ENCODE peak calls at places on chromosomes 7 and 10, in ten cellular contexts. One of them, this sample, is unnamed.

GRCh38 chr7:145915679-145916078 is 200.9 kb upstream of the CNTNAP2 start:
- DNase-seq in Karpas-422: no peak
- DNase-seq in CD8-positive, alpha-beta T cell: no peak
- DNase-seq in A549: no peak
- DNase-seq in neuronal stem cell: no peak
- DNase-seq in OCI-LY7: no peak
- DNase-seq in esophagus squamous epithelium: no peak
- DNase-seq in fibroblast of lung: no peak
- DNase-seq in heart left ventricle: no peak
- DNase-seq in SJSA1: no peak
- DNase-seq in this sample: no peak

GRCh38 chr7:12951397-12951801 is 264.0 kb downstream of the ARL4A start:
- DNase-seq in Karpas-422: no peak
- DNase-seq in CD8-positive, alpha-beta T cell: no peak
- DNase-seq in A549: peak; percentile 61
- DNase-seq in neuronal stem cell: no peak
- DNase-seq in OCI-LY7: no peak
- DNase-seq in esophagus squamous epithelium: no peak
- DNase-seq in fibroblast of lung: peak; percentile 90
- DNase-seq in heart left ventricle: no peak
- DNase-seq in SJSA1: peak; percentile 5
- DNase-seq in this sample: no peak

GRCh38 chr10:88971668-88972067 is 18.9 kb upstream of the FAS start:
- DNase-seq in Karpas-422: no peak
- DNase-seq in CD8-positive, alpha-beta T cell: no peak
- DNase-seq in A549: no peak
- DNase-seq in neuronal stem cell: no peak
- DNase-seq in OCI-LY7: no peak
- DNase-seq in esophagus squamous epithelium: no peak
- DNase-seq in fibroblast of lung: no peak
- DNase-seq in heart left ventricle: no peak
- DNase-seq in SJSA1: no peak
- DNase-seq in this sample: no peak

GRCh38 chr10:86117051-86117450 is 249.5 kb downstream of the GRID1 start:
- DNase-seq in Karpas-422: no peak
- DNase-seq in CD8-positive, alpha-beta T cell: no peak
- DNase-seq in A549: no peak
- DNase-seq in neuronal stem cell: no peak
- DNase-seq in OCI-LY7: no peak
- DNase-seq in esophagus squamous epithelium: no peak
- DNase-seq in fibroblast of lung: no peak
- DNase-seq in heart left ventricle: no peak
- DNase-seq in SJSA1: no peak
- DNase-seq in this sample: no peak

GRCh38 chr10:71513896-71514295 is 117.2 kb downstream of the CDH23 start:
- DNase-seq in Karpas-422: no peak
- DNase-seq in CD8-positive, alpha-beta T cell: no peak
- DNase-seq in A549: no peak
- DNase-seq in neuronal stem cell: no peak
- DNase-seq in OCI-LY7: no peak
- DNase-seq in esophagus squamous epithelium: no peak
- DNase-seq in fibroblast of lung: no peak
- DNase-seq in heart left ventricle: no peak
- DNase-seq in SJSA1: no peak
- DNase-seq in this sample: no peak

GRCh38 chr7:29340691-29341090 is 146.1 kb downstream of the CHN2 start:
- DNase-seq in Karpas-422: no peak
- DNase-seq in CD8-positive, alpha-beta T cell: no peak
- DNase-seq in A549: no peak
- DNase-seq in neuronal stem cell: no peak
- DNase-seq in OCI-LY7: no peak
- DNase-seq in esophagus squamous epithelium: no peak
- DNase-seq in fibroblast of lung: no peak
- DNase-seq in heart left ventricle: no peak
- DNase-seq in SJSA1: no peak
- DNase-seq in this sample: no peak

GRCh38 chr10:28668363-28669226 is 8.7 kb upstream of the BAMBI start:
- DNase-seq in Karpas-422: no peak
- DNase-seq in CD8-positive, alpha-beta T cell: no peak
- DNase-seq in A549: peak; percentile 52
- DNase-seq in neuronal stem cell: no peak
- DNase-seq in OCI-LY7: no peak
- DNase-seq in esophagus squamous epithelium: no peak
- DNase-seq in fibroblast of lung: peak; percentile 66
- DNase-seq in heart left ventricle: no peak
- DNase-seq in SJSA1: peak; percentile 60
- DNase-seq in this sample: peak; percentile 76

GRCh38 chr7:133051066-133051465 is 30.8 kb downstream of the CHCHD3 start:
- DNase-seq in Karpas-422: peak; percentile 54
- DNase-seq in CD8-positive, alpha-beta T cell: no peak
- DNase-seq in A549: peak; percentile 17
- DNase-seq in neuronal stem cell: no peak
- DNase-seq in OCI-LY7: peak; percentile 65
- DNase-seq in esophagus squamous epithelium: no peak
- DNase-seq in fibroblast of lung: peak; percentile 38
- DNase-seq in heart left ventricle: peak; percentile 19
- DNase-seq in SJSA1: no peak
- DNase-seq in this sample: peak; percentile 23

GRCh38 chr7:158777793-158778192 is 51.5 kb downstream of the ESYT2 start:
- DNase-seq in Karpas-422: no peak
- DNase-seq in CD8-positive, alpha-beta T cell: no peak
- DNase-seq in A549: no peak
- DNase-seq in neuronal stem cell: no peak
- DNase-seq in OCI-LY7: no peak
- DNase-seq in esophagus squamous epithelium: no peak
- DNase-seq in fibroblast of lung: no peak
- DNase-seq in heart left ventricle: no peak
- DNase-seq in SJSA1: no peak
- DNase-seq in this sample: no peak

GRCh38 chr10:62577666-62578291 is 203.6 kb downstream of the ZNF365 start:
- DNase-seq in Karpas-422: no peak
- DNase-seq in CD8-positive, alpha-beta T cell: no peak
- DNase-seq in A549: no peak
- DNase-seq in neuronal stem cell: no peak
- DNase-seq in OCI-LY7: no peak
- DNase-seq in esophagus squamous epithelium: no peak
- DNase-seq in fibroblast of lung: peak; percentile 93
- DNase-seq in heart left ventricle: no peak
- DNase-seq in SJSA1: peak; percentile 29
- DNase-seq in this sample: no peak

DNA sequence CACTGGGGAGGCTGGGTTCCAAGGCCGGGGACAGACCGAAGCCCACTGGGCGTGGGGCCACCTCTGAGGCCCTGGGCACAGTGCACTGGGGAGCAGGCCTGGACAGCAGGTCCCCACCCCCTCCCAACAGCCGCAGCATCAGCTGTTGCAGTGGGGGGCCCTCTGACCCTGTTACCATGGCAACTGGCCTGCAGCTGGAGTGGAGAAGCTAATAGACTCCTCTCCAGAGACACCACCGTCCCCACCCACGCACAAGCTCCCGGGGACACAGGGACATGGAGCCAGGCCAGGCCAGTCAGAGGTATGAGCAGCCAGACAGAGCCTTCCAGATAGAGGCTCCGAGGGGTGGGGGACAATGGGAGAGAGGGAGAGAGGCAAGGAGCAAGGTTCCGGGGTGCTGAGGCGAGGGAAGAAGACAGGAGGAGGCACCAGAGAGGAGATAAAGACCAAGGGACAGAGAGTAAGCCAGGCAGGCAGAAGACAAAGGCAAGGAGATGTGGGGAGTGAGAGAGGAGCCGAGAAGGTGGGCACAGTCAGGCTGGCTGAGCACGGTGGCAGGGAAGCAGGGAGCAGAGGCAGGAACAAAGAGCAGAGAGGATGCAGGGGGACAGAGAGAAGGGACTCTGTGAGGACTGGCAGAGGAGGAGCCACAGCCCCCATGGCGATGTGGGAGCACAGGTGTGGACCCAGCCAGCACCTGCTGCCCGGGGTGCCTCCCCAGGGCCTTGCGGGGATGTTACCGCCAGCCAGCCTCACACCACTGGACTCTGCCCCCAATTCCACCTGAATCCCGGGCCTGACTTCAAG is 6.7 kb downstream of the KCNH2 start:
- DNase-seq in Karpas-422: no peak
- DNase-seq in CD8-positive, alpha-beta T cell: no peak
- DNase-seq in A549: no peak
- DNase-seq in neuronal stem cell: no peak
- DNase-seq in OCI-LY7: peak; percentile 37
- DNase-seq in esophagus squamous epithelium: no peak
- DNase-seq in fibroblast of lung: no peak
- DNase-seq in heart left ventricle: peak; percentile 76
- DNase-seq in SJSA1: no peak
- DNase-seq in this sample: no peak
- H3K4me1 ChIP-seq in Karpas-422: peaks cover 14% of the 10 kb centered on the region
- H3K4me1 ChIP-seq in CD8-positive, alpha-beta T cell: peaks cover 24% of the 10 kb centered on the region
- H3K4me1 ChIP-seq in A549: peaks cover 10% of the 10 kb centered on the region
- H3K4me1 ChIP-seq in neuronal stem cell: peaks cover 41% of the 10 kb centered on the region
- H3K4me1 ChIP-seq in OCI-LY7: peaks cover 43% of the 10 kb centered on the region
- H3K4me1 ChIP-seq in esophagus squamous epithelium: peaks cover 20% of the 10 kb centered on the region
- H3K4me1 ChIP-seq in fibroblast of lung: no peaks in the 10 kb centered on the region
- H3K4me1 ChIP-seq in heart left ventricle: peaks cover 93% of the 10 kb centered on the region
- H3K4me1 ChIP-seq in SJSA1: peaks cover 6% of the 10 kb centered on the region
- H3K4me1 ChIP-seq in this sample: peaks cover 12% of the 10 kb centered on the region

GRCh38 chr10:133324857-133325260 is 11.8 kb downstream of the CALY start:
- DNase-seq in Karpas-422: no peak
- DNase-seq in CD8-positive, alpha-beta T cell: no peak
- DNase-seq in A549: no peak
- DNase-seq in neuronal stem cell: no peak
- DNase-seq in OCI-LY7: no peak
- DNase-seq in esophagus squamous epithelium: no peak
- DNase-seq in fibroblast of lung: no peak
- DNase-seq in heart left ventricle: no peak
- DNase-seq in SJSA1: no peak
- DNase-seq in this sample: no peak

GRCh38 chr10:133326745-133327650 is 9.7 kb downstream of the CALY start:
- DNase-seq in Karpas-422: no peak
- DNase-seq in CD8-positive, alpha-beta T cell: no peak
- DNase-seq in A549: peak; percentile 41
- DNase-seq in neuronal stem cell: no peak
- DNase-seq in OCI-LY7: no peak
- DNase-seq in esophagus squamous epithelium: no peak
- DNase-seq in fibroblast of lung: peak; percentile 52
- DNase-seq in heart left ventricle: no peak
- DNase-seq in SJSA1: no peak
- DNase-seq in this sample: no peak

GRCh38 chr10:133325392-133325760 is 11.3 kb downstream of the CALY start:
- DNase-seq in Karpas-422: no peak
- DNase-seq in CD8-positive, alpha-beta T cell: no peak
- DNase-seq in A549: no peak
- DNase-seq in neuronal stem cell: no peak
- DNase-seq in OCI-LY7: no peak
- DNase-seq in esophagus squamous epithelium: no peak
- DNase-seq in fibroblast of lung: no peak
- DNase-seq in heart left ventricle: no peak
- DNase-seq in SJSA1: no peak
- DNase-seq in this sample: no peak

GRCh38 chr10:133325761-133326463 is 10.8 kb downstream of the CALY start:
- DNase-seq in Karpas-422: no peak
- DNase-seq in CD8-positive, alpha-beta T cell: no peak
- DNase-seq in A549: no peak
- DNase-seq in neuronal stem cell: no peak
- DNase-seq in OCI-LY7: no peak
- DNase-seq in esophagus squamous epithelium: no peak
- DNase-seq in fibroblast of lung: no peak
- DNase-seq in heart left ventricle: no peak
- DNase-seq in SJSA1: no peak
- DNase-seq in this sample: no peak

DNA sequence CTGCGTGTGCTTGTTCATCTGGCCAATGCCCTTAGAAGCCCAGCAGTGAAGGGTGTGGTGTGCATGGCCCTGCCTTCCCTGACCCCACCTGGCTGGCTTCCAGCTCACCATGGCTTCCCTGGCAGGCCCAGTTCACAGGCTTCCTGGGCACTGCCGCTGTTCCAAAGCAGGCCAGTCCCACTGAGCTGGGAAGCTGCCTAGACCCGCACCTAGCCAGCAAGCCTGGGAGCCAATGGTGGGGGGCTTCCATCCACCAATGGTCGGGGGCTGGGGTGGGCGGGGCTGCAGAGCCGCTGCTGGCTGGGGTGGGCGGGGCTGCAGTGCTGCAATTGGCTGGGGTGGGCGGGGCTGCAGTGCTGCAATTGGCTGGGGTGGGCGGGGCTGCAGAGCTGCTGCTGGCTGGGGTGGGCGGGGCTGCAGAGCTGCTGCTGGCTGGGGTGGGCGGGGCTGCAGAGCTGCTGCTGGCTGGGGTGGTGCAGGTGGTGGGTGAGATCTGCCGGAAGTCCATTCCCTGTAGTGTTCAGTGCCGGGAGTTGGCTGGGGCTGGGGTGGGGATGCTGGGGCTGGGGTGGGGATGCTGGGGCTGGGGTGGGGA is 12.4 kb downstream of the CALY start:
- DNase-seq in Karpas-422: peak; percentile 84
- DNase-seq in CD8-positive, alpha-beta T cell: peak; percentile 54
- DNase-seq in A549: peak; percentile 77
- DNase-seq in neuronal stem cell: no peak
- DNase-seq in OCI-LY7: peak; percentile 84
- DNase-seq in esophagus squamous epithelium: no peak
- DNase-seq in fibroblast of lung: peak; percentile 58
- DNase-seq in heart left ventricle: no peak
- DNase-seq in SJSA1: no peak
- DNase-seq in this sample: no peak
- H3K9me3 ChIP-seq in Karpas-422: no peaks in the 10 kb centered on the region
- H3K9me3 ChIP-seq in CD8-positive, alpha-beta T cell: no peaks in the 10 kb centered on the region
- H3K9me3 ChIP-seq in A549: no peaks in the 10 kb centered on the region
- H3K9me3 ChIP-seq in neuronal stem cell: no peaks in the 10 kb centered on the region
- H3K9me3 ChIP-seq in OCI-LY7: no peaks in the 10 kb centered on the region
- H3K9me3 ChIP-seq in esophagus squamous epithelium: no peaks in the 10 kb centered on the region
- H3K9me3 ChIP-seq in fibroblast of lung: no peaks in the 10 kb centered on the region
- H3K9me3 ChIP-seq in heart left ventricle: no peaks in the 10 kb centered on the region
- H3K9me3 ChIP-seq in SJSA1: no peaks in the 10 kb centered on the region
- H3K9me3 ChIP-seq in this sample: no peaks in the 10 kb centered on the region

GRCh38 chr7:30713397-30713796 is 31.1 kb upstream of the CRHR2 start:
- DNase-seq in Karpas-422: no peak
- DNase-seq in CD8-positive, alpha-beta T cell: no peak
- DNase-seq in A549: no peak
- DNase-seq in neuronal stem cell: no peak
- DNase-seq in OCI-LY7: no peak
- DNase-seq in esophagus squamous epithelium: no peak
- DNase-seq in fibroblast of lung: no peak
- DNase-seq in heart left ventricle: no peak
- DNase-seq in SJSA1: no peak
- DNase-seq in this sample: no peak
- H3K27ac ChIP-seq in Karpas-422: no peak overlapping the region
- H3K27ac ChIP-seq in CD8-positive, alpha-beta T cell: no peak overlapping the region
- H3K27ac ChIP-seq in A549: no peak overlapping the region
- H3K27ac ChIP-seq in neuronal stem cell: no peak overlapping the region
- H3K27ac ChIP-seq in OCI-LY7: no peak overlapping the region
- H3K27ac ChIP-seq in esophagus squamous epithelium: no peak overlapping the region
- H3K27ac ChIP-seq in fibroblast of lung: no peak overlapping the region
- H3K27ac ChIP-seq in heart left ventricle: no peak overlapping the region
- H3K27ac ChIP-seq in SJSA1: no peak overlapping the region
- H3K27ac ChIP-seq in this sample: no peak overlapping the region

DNA sequence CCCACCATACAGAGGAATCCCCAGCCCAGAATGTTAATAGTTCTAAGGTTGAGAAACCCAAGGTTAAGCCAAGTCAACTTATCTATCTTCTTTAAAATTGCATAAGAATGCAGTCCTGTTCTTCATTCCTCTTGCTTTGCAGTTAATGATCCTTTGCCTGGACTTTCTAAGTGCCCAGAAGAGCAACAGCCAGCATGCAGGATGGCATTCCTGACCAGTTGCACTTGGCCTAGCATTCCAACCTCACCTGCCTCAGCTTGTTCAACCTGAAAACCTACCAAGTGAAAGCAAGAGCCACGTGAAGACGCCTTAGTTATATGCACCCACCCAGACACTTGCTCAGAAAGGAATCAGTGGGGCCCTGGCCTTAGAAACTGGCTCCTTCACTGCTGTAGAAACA is 24.9 kb downstream of the EGFR start:
- DNase-seq in Karpas-422: no peak
- DNase-seq in CD8-positive, alpha-beta T cell: no peak
- DNase-seq in A549: no peak
- DNase-seq in neuronal stem cell: no peak
- DNase-seq in OCI-LY7: no peak
- DNase-seq in esophagus squamous epithelium: no peak
- DNase-seq in fibroblast of lung: no peak
- DNase-seq in heart left ventricle: no peak
- DNase-seq in SJSA1: no peak
- DNase-seq in this sample: no peak
- H3K4me1 ChIP-seq in Karpas-422: no peaks in the 10 kb centered on the region
- H3K4me1 ChIP-seq in CD8-positive, alpha-beta T cell: no peaks in the 10 kb centered on the region
- H3K4me1 ChIP-seq in A549: peaks cover 68% of the 10 kb centered on the region
- H3K4me1 ChIP-seq in neuronal stem cell: no peaks in the 10 kb centered on the region
- H3K4me1 ChIP-seq in OCI-LY7: no peaks in the 10 kb centered on the region
- H3K4me1 ChIP-seq in esophagus squamous epithelium: peaks cover 16% of the 10 kb centered on the region
- H3K4me1 ChIP-seq in fibroblast of lung: peaks cover 6% of the 10 kb centered on the region
- H3K4me1 ChIP-seq in heart left ventricle: peaks cover 10% of the 10 kb centered on the region
- H3K4me1 ChIP-seq in SJSA1: no peaks in the 10 kb centered on the region
- H3K4me1 ChIP-seq in this sample: peaks cover 16% of the 10 kb centered on the region